ENCODE peak calls at places on chromosomes 6 and 20, in ten cellular contexts. T is NCI-H2107; J is naive thymus-derived CD4-positive, alpha-beta T cell; M is CD8-positive, alpha-beta memory T cell; E is HCT116; P is PC-3; N is uterus; B is NCI-H1105; K is NCI-H1694; O is endothelial cell. U is an unnamed sample.
A peak's percentile ranks its signal among the peaks of the same experiment; 100 is the strongest.

GRCh38 chr6:6978731-6979130 is 129.0 kb upstream of the RREB1 start:
- DNase-seq in N (no peak), E (no peak), P (peak; percentile 28), J (no peak), O (no peak), M (no peak), K (no peak), B (no peak), T (no peak), U (no peak)

GRCh38 chr6:111604259-111605099 is 1.2 kb downstream of the TRAF3IP2 start:
- DNase-seq in K (no peak), T (no peak), M (no peak), J (no peak), E (no peak), O (peak; percentile 7), B (no peak), N (peak; percentile 80), P (peak; percentile 26), U (no peak)

GRCh38 chr6:42503894-42504293 is 52.2 kb upstream of the TRERF1 start:
- DNase-seq in K (no peak), M (no peak), E (no peak), P (no peak), B (no peak), T (no peak), J (no peak), N (no peak), O (no peak), U (no peak)

GRCh38 chr20:24503352-24503931 is 34.0 kb downstream of the SYNDIG1 start:
- DNase-seq in K (no peak), M (no peak), B (no peak), O (no peak), T (no peak), P (no peak), E (no peak), N (peak; percentile 36), J (no peak), U (no peak)

GRCh38 chr20:16205505-16205904 is 367.7 kb downstream of the KIF16B start:
- DNase-seq in B (no peak), E (no peak), T (no peak), K (no peak), N (no peak), P (peak; percentile 76), M (no peak), O (no peak), J (no peak), U (no peak)

GRCh38 chr20:45011108-45011526 is 44.8 kb downstream of the STK4 start:
- DNase-seq in J (no peak), M (peak; percentile 31), T (peak; percentile 0), O (peak; percentile 41), K (peak; percentile 40), B (peak; percentile 36), N (peak; percentile 40), E (peak; percentile 36), P (peak; percentile 84), U (no peak)

GRCh38 chr20:62027116-62027515 is 38.6 kb downstream of the TAF4 start:
- DNase-seq in J (no peak), B (no peak), T (no peak), O (no peak), E (no peak), K (no peak), M (no peak), N (no peak), P (no peak), U (no peak)

GRCh38 chr6:120355822-120356221 is 978.5 kb downstream of the TBC1D32 start:
- DNase-seq in N (no peak), P (no peak), E (no peak), J (no peak), B (no peak), M (no peak), O (no peak), K (no peak), T (no peak), U (no peak)

GRCh38 chr20:1721687-1722512 is 64.3 kb upstream of the SIRPG start:
- DNase-seq in O (no peak), J (no peak), B (no peak), P (peak; percentile 73), N (no peak), M (no peak), E (no peak), K (no peak), T (no peak), U (no peak)

GRCh38 chr20:16212790-16213189 is 360.5 kb downstream of the KIF16B start:
- DNase-seq in J (no peak), O (no peak), P (no peak), T (no peak), B (no peak), N (no peak), E (no peak), K (no peak), M (no peak), U (no peak)

GRCh38 chr20:64057628-64058498 is 5.1 kb upstream of the TCEA2 start:
- DNase-seq in J (peak; percentile 62), P (peak; percentile 83), M (peak; percentile 71), O (peak; percentile 92), T (peak; percentile 60), K (peak; percentile 40), N (peak; percentile 62), E (no peak), B (peak; percentile 55), U (peak; percentile 22)

GRCh38 chr20:17678295-17678694 is 3.7 kb downstream of the RRBP1 start:
- DNase-seq in M (no peak), J (no peak), T (no peak), E (no peak), B (no peak), K (no peak), P (no peak), O (no peak), N (no peak), U (no peak)

GRCh38 chr20:21522479-21523397 is 8.9 kb upstream of the NKX2-2 start:
- DNase-seq in P (peak; percentile 44), E (no peak), K (no peak), O (no peak), N (no peak), M (no peak), B (peak; percentile 75), T (no peak), J (no peak), U (peak; percentile 38)

GRCh38 chr6:23394699-23395098 is 731.3 kb upstream of the NRSN1 start:
- DNase-seq in O (no peak), K (no peak), T (no peak), E (no peak), J (no peak), N (no peak), M (no peak), P (no peak), B (no peak), U (no peak)

GRCh38 chr20:29079769-29080690 is 2177.4 kb upstream of the DEFB115 start:
- DNase-seq in J (peak; percentile 9), K (no peak), B (no peak), N (no peak), E (no peak), O (no peak), T (no peak), P (no peak), M (peak; percentile 25), U (no peak)

GRCh38 chr20:45368221-45368980 is 5.4 kb downstream of the SYS1 start:
- DNase-seq in T (no peak), J (no peak), B (no peak), N (no peak), K (no peak), P (no peak), O (no peak), M (peak; percentile 56), E (no peak), U (no peak)

GRCh38 chr6:125784365-125784764 is 6.4 kb upstream of the NCOA7 start:
- DNase-seq in B (no peak), M (no peak), J (no peak), K (no peak), N (no peak), E (no peak), P (peak; percentile 62), T (no peak), O (no peak), U (no peak)

GRCh38 chr6:110180228-110181008 is at the start of gene CDC40:
- DNase-seq in N (peak; percentile 65), B (peak; percentile 46), K (no peak), O (peak; percentile 43), J (peak; percentile 46), M (no peak), E (no peak), P (no peak), T (no peak), U (peak; percentile 52)

GRCh38 chr20:44572551-44573500 is 9.6 kb upstream of the PKIG start:
- DNase-seq in E (no peak), P (peak; percentile 95), T (no peak), N (peak; percentile 43), M (no peak), J (no peak), B (no peak), O (no peak), K (no peak), U (no peak)

GRCh38 chr6:166996406-166996805 is 2.8 kb upstream of the CEP43 start:
- DNase-seq in P (no peak), T (no peak), B (no peak), M (no peak), O (no peak), N (no peak), E (no peak), K (no peak), J (no peak), U (no peak)

GRCh38 chr6:1464796-1465348 is 75.5 kb downstream of the FOXF2 start:
- DNase-seq in N (no peak), K (no peak), B (peak; percentile 39), E (no peak), T (no peak), J (no peak), P (no peak), O (no peak), M (no peak), U (no peak)

GRCh38 chr6:87250019-87250418 is 72.4 kb upstream of the SMIM8 start:
- DNase-seq in T (no peak), M (no peak), B (no peak), K (no peak), E (no peak), N (no peak), O (no peak), J (no peak), P (no peak), U (no peak)

GRCh38 chr6:119879731-119880130 is 530.2 kb upstream of the MAN1A1 start:
- DNase-seq in O (no peak), T (no peak), B (no peak), N (no peak), P (no peak), K (no peak), J (no peak), E (no peak), M (no peak), U (no peak)

GRCh38 chr6:12266571-12266970 is 23.6 kb upstream of the EDN1 start:
- DNase-seq in B (no peak), P (peak; percentile 73), K (no peak), M (no peak), T (no peak), N (no peak), O (no peak), E (no peak), J (no peak), U (no peak)

GRCh38 chr20:51318058-51318960 is 224.2 kb downstream of the NFATC2 start:
- DNase-seq in K (peak; percentile 55), T (peak; percentile 6), M (peak; percentile 33), N (no peak), J (peak; percentile 21), P (peak; percentile 52), B (peak; percentile 63), O (peak; percentile 83), E (peak; percentile 51), U (peak; percentile 20)

GRCh38 chr6:142301421-142302391 is at the start of gene ADGRG6:
- DNase-seq in M (peak; percentile 45), N (no peak), K (no peak), E (peak; percentile 57), P (peak; percentile 66), J (peak; percentile 26), T (no peak), B (peak; percentile 27), O (peak; percentile 28), U (no peak)

GRCh38 chr6:127939442-127940066 is 38.7 kb upstream of the THEMIS start:
- DNase-seq in M (no peak), N (no peak), J (no peak), O (no peak), B (no peak), T (no peak), P (peak; percentile 71), E (no peak), K (no peak), U (no peak)

GRCh38 chr6:150336299-150336698 is 32.5 kb upstream of the IYD start:
- DNase-seq in T (no peak), O (no peak), N (no peak), E (peak; percentile 23), M (no peak), P (peak; percentile 34), B (peak; percentile 46), J (no peak), K (peak; percentile 22), U (no peak)

U was measured in NCI-H1092.